ENCODE peak calls at places on chromosomes 16 and 17, in seven cellular contexts. E is stimulated activated CD4-positive, alpha-beta T cell treated with anti-CD3 and anti-CD28 coated beads, Interleukin-4, amount 100 ng/mL, for 48 hours; B is posterior cingulate gyrus; N is NCI-H2081; C is mammary epithelial cell; T is activated CD4-positive, CD25-positive, alpha-beta regulatory T cell treated with anti-CD3 and anti-CD28 coated beads, Interleukin-2, amount 50 U/mL, for 16 hours; U is AG09319. Z is an unnamed sample.

GRCh38 chr17:65660947-65661346 is 99.5 kb upstream of the AXIN2 start:
- DNase-seq in E (no peak), B (no peak), N (no peak), C (no peak), T (no peak), U (peak; percentile 38), Z (no peak)

GRCh38 chr16:2212362-2213324 is 2.0 kb upstream of the BRICD5 start:
- DNase-seq in E (no peak), B (no peak), N (no peak), C (peak; percentile 36), T (no peak), U (no peak), Z (no peak)

GRCh38 chr17:61410555-61411089 is 11.0 kb downstream of the TBX2 start:
- DNase-seq in E (peak; percentile 69), B (peak; percentile 91), N (no peak), C (no peak), T (peak; percentile 36), U (peak; percentile 80), Z (no peak)

GRCh38 chr16:24729967-24730815 is 740 bp downstream of the TNRC6A start:
- DNase-seq in E (peak; percentile 21), B (no peak), N (no peak), C (no peak), T (no peak), U (no peak), Z (peak; percentile 43)

GRCh38 chr16:4467916-4468315 is 6.5 kb downstream of the NMRAL1 start:
- DNase-seq in E (no peak), B (no peak), N (no peak), C (no peak), T (no peak), U (no peak), Z (no peak)

GRCh38 chr16:30122621-30123160 is 329 bp downstream of the MAPK3 start:
- DNase-seq in E (no peak), B (no peak), N (no peak), C (no peak), T (no peak), U (no peak), Z (no peak)

GRCh38 chr16:86722970-86723369 is 144.6 kb downstream of the FOXL1 start:
- DNase-seq in E (no peak), B (no peak), N (no peak), C (peak; percentile 17), T (no peak), U (no peak), Z (no peak)

GRCh38 chr16:69057400-69058378 is 47.8 kb upstream of the HAS3 start:
- DNase-seq in E (no peak), B (no peak), N (no peak), C (peak; percentile 89), T (no peak), U (no peak), Z (peak; percentile 40)

GRCh38 chr17:64074704-64075484 is 54.5 kb upstream of the ICAM2 start:
- DNase-seq in E (no peak), B (peak; percentile 32), N (no peak), C (peak; percentile 82), T (no peak), U (no peak), Z (no peak)

GRCh38 chr17:2893422-2893914 is 97.2 kb downstream of the RAP1GAP2 start:
- DNase-seq in E (no peak), B (no peak), N (no peak), C (peak; percentile 79), T (no peak), U (no peak), Z (no peak)

GRCh38 chr17:80827646-80828643 is 163.7 kb upstream of the CHMP6 start:
- DNase-seq in E (no peak), B (peak; percentile 61), N (no peak), C (no peak), T (no peak), U (no peak), Z (no peak)

GRCh38 chr17:73747221-73748002 is 103.2 kb upstream of the SDK2 start:
- DNase-seq in E (no peak), B (peak; percentile 30), N (no peak), C (no peak), T (no peak), U (no peak), Z (peak; percentile 97)

GRCh38 chr17:77385750-77386501 is 245.2 kb downstream of the SEC14L1 start:
- DNase-seq in E (no peak), B (no peak), N (no peak), C (no peak), T (no peak), U (no peak), Z (no peak)

GRCh38 chr17:56881685-56882295 is 32.1 kb downstream of the TRIM25 start:
- DNase-seq in E (no peak), B (no peak), N (no peak), C (no peak), T (no peak), U (no peak), Z (no peak)

GRCh38 chr17:48997827-48998556 is 807 bp downstream of the IGF2BP1 start:
- DNase-seq in E (no peak), B (no peak), N (no peak), C (no peak), T (no peak), U (no peak), Z (no peak)

GRCh38 chr17:54172654-54173316 is 350.1 kb downstream of the KIF2B start:
- DNase-seq in E (no peak), B (no peak), N (no peak), C (peak; percentile 44), T (no peak), U (no peak), Z (no peak)

GRCh38 chr17:49976163-49976827 is 7.3 kb downstream of the DLX4 start:
- DNase-seq in E (no peak), B (no peak), N (no peak), C (no peak), T (no peak), U (no peak), Z (no peak)

GRCh38 chr16:57284206-57284951 is at the start of gene PLLP:
- DNase-seq in E (no peak), B (peak; percentile 85), N (peak; percentile 32), C (peak; percentile 57), T (no peak), U (no peak), Z (peak; percentile 29)

Z was measured in NCI-H1092 treated with DMSO at 0.1 percent for 48 hours.